ENCODE peak calls at places on chromosomes 2 and 18, in four cellular contexts. T is GM12878, G is A549, X is HepG2. Q is an unnamed sample. For H3K4me1, the result is how much of the 10 kb centered on the place peaks cover.

GRCh38 chr2:211067029-211067428 is 510.6 kb downstream of the CPS1 start:
- DNase-seq in T (no peak), G (no peak), X (no peak), Q (no peak)

GRCh38 chr18:63237486-63237885 is 82.1 kb downstream of the BCL2 start:
- DNase-seq in T (no peak), G (no peak), X (peak), Q (peak)

GRCh38 chr18:9765505-9765904 is 57.4 kb downstream of the RAB31 start:
- DNase-seq in T (no peak), G (no peak), X (peak), Q (peak)

GRCh38 chr2:86393521-86394490 is 47.4 kb upstream of the KDM3A start:
- DNase-seq in T (no peak), G (no peak), X (no peak), Q (no peak)

GRCh38 chr2:190432567-190433231 is 24.5 kb downstream of the MFSD6 start:
- DNase-seq in T (no peak), G (no peak), X (no peak), Q (no peak)

GRCh38 chr2:186589733-186590537 is at the start of gene ITGAV:
- DNase-seq in T (peak), G (peak), X (peak), Q (peak)

GRCh38 chr2:223797073-223797472 is 40.3 kb downstream of the AP1S3 start:
- DNase-seq in T (no peak), G (peak), X (no peak), Q (no peak)

GRCh38 chr18:63253428-63254372 is 65.9 kb downstream of the BCL2 start:
- DNase-seq in T (no peak), G (no peak), X (no peak), Q (no peak)

GRCh38 chr2:20302019-20302418 is 48.6 kb downstream of the PUM2 start:
- DNase-seq in T (no peak), G (no peak), X (no peak), Q (no peak)

GRCh38 chr2:229084467-229084866 is 186.6 kb downstream of the PID1 start:
- DNase-seq in T (no peak), G (no peak), X (no peak), Q (no peak)

GRCh38 chr2:3470166-3470651 is 49.1 kb downstream of the ADI1 start:
- DNase-seq in T (no peak), G (no peak), X (no peak), Q (no peak)

GRCh38 chr2:218367415-218368149 is 10.9 kb downstream of the CATIP start:
- DNase-seq in T (peak), G (peak), X (no peak), Q (peak)

GRCh38 chr2:237708961-237709360 is 81.6 kb downstream of the LRRFIP1 start:
- DNase-seq in T (no peak), G (no peak), X (no peak), Q (peak)

GRCh38 chr2:239216614-239217273 is 184.1 kb downstream of the HDAC4 start:
- DNase-seq in T (no peak), G (no peak), X (no peak), Q (no peak)

GRCh38 chr2:69638630-69639029 is 4.9 kb downstream of the AAK1 start:
- DNase-seq in T (no peak), G (no peak), X (no peak), Q (no peak)

GRCh38 chr18:9380101-9380500 is 45.5 kb downstream of the TWSG1 start:
- DNase-seq in T (no peak), G (no peak), X (no peak), Q (no peak)

GRCh38 chr2:121329786-121330185 is 44.8 kb upstream of the TFCP2L1 start:
- DNase-seq in T (no peak), G (no peak), X (no peak), Q (no peak)
- TF ChIP-seq JUNB in T (no peak), G (no peak), X (no peak), Q (no peak)

GRCh38 chr2:72104821-72105588 is 42.7 kb downstream of the CYP26B1 start:
- DNase-seq in T (no peak), G (no peak), X (peak), Q (peak)

GRCh38 chr2:72106978-72107377 is 40.7 kb downstream of the CYP26B1 start:
- DNase-seq in T (no peak), G (no peak), X (no peak), Q (no peak)

GRCh38 chr2:72103690-72104089 is 44.0 kb downstream of the CYP26B1 start:
- DNase-seq in T (no peak), G (no peak), X (no peak), Q (no peak)

GRCh38 chr2:72098935-72099334 is 48.7 kb downstream of the CYP26B1 start:
- DNase-seq in T (no peak), G (no peak), X (no peak), Q (no peak)

DNA sequence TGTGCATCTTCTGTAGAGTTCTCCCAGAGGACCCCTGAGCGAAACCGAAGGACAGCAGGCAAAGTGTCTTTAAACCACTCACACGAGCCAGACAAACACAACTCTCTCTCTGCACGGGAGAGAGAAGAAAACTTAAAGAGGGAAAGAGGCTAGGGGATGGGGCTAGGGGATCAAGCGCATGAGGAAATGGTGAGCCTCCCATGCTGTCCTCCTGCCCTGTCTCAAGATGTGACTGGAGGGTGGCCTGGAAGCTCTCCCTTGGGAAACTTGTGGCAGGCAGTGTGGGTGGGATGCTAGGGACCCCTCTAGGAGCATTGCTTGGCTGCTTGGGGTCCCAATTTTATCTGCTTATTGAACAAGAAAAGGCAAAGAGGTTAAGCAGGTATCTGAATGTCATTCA is 44.5 kb downstream of the CYP26B1 start:
- DNase-seq in T (no peak), G (no peak), X (no peak), Q (no peak)
- H3K4me1 ChIP-seq in T (under half), G (under half), X (under half), Q (under half)

GRCh38 chr2:168466834-168467565 is 10.9 kb downstream of the CERS6 start:
- DNase-seq in T (no peak), G (no peak), X (no peak), Q (no peak)
- H3K4me3 ChIP-seq in T (peak), G (no peak), X (no peak), Q (no peak)

GRCh38 chr2:12504443-12504842 is 212.3 kb upstream of the TRIB2 start:
- DNase-seq in T (peak), G (no peak), X (no peak), Q (no peak)
- TF ChIP-seq JUNB in T (peak), G (no peak), X (no peak), Q (no peak)

GRCh38 chr2:231717281-231718180 is 9.2 kb downstream of the PTMA start:
- DNase-seq in T (peak), G (peak), X (peak), Q (peak)
- H3K4me1 ChIP-seq in T (under half), G (under half), X (half or more), Q (under half)

GRCh38 chr18:54956506-54956905 is 2.8 kb downstream of the CCDC68 start:
- DNase-seq in T (no peak), G (no peak), X (no peak), Q (no peak)

GRCh38 chr18:54957295-54957694 is 2.0 kb downstream of the CCDC68 start:
- DNase-seq in T (no peak), G (no peak), X (peak), Q (no peak)

GRCh38 chr18:54960197-54960596 is 936 bp upstream of the CCDC68 start:
- DNase-seq in T (no peak), G (no peak), X (no peak), Q (no peak)

GRCh38 chr18:54958711-54959625 is at the start of gene CCDC68:
- DNase-seq in T (no peak), G (peak), X (peak), Q (peak)

GRCh38 chr18:54957987-54958386 is 1.3 kb downstream of the CCDC68 start:
- DNase-seq in T (no peak), G (no peak), X (no peak), Q (peak)
- H3K4me3 ChIP-seq in T (no peak), G (peak), X (peak), Q (no peak)